ENCODE peak calls at places on chromosomes 12 and 14, in eight cellular contexts. Z, D, C, S, A, E, V and Y are unnamed samples.

GRCh38 chr12:22321018-22321605 is 13.4 kb downstream of the ST8SIA1 start:
- DNase-seq in C (no peak), V (no peak), S (no peak), D (no peak), A (no peak), E (peak; percentile 62), Z (no peak), Y (no peak)

GRCh38 chr12:82972624-82973023 is 285.9 kb downstream of the TMTC2 start:
- DNase-seq in S (no peak), E (no peak), C (no peak), Z (no peak), A (no peak), D (no peak), V (no peak), Y (no peak)

GRCh38 chr14:79328863-79329262 is 882.4 kb downstream of the DIO2 start:
- DNase-seq in C (peak; percentile 13), S (no peak), D (no peak), Z (no peak), V (no peak), A (no peak), E (no peak), Y (no peak)

GRCh38 chr12:124551268-124552144 is 15.9 kb downstream of the NCOR2 start:
- DNase-seq in V (no peak), D (peak; percentile 52), Z (no peak), A (peak; percentile 70), E (peak; percentile 90), S (peak; percentile 84), C (peak; percentile 61), Y (peak; percentile 82)

GRCh38 chr12:28107679-28108078 is 82.6 kb upstream of the CCDC91 start:
- DNase-seq in S (no peak), C (no peak), D (no peak), E (no peak), V (no peak), Z (no peak), A (no peak), Y (no peak)

GRCh38 chr14:95227279-95227860 is 70.0 kb upstream of the DICER1 start:
- DNase-seq in D (peak; percentile 35), C (no peak), V (no peak), E (no peak), Z (no peak), A (no peak), S (no peak), Y (no peak)

GRCh38 chr12:80763874-80764273 is 47.2 kb downstream of the MYF5 start:
- DNase-seq in A (peak; percentile 45), C (peak; percentile 62), E (peak; percentile 68), Z (no peak), S (peak; percentile 17), V (no peak), D (peak; percentile 0), Y (peak; percentile 75)

GRCh38 chr12:112907415-112908157 is 824 bp downstream of the OAS1 start:
- DNase-seq in E (no peak), D (no peak), C (no peak), Z (no peak), S (no peak), V (no peak), A (no peak), Y (no peak)

GRCh38 chr14:58777541-58777979 is 139.8 kb downstream of the DACT1 start:
- DNase-seq in E (no peak), A (peak; percentile 33), S (no peak), Z (no peak), D (no peak), V (no peak), C (peak; percentile 82), Y (no peak)